ENCODE peak calls at places on chromosomes 7 and 10, in nine cellular contexts. Y, A, X, R, L, N, D, I and G are unnamed samples.
A peak's percentile ranks its signal among the peaks of the same experiment; 100 is the strongest.

GRCh38 chr7:55144955-55145342 is 126.1 kb downstream of the EGFR start:
- DNase-seq in R (no peak), X (no peak), L (no peak), A (no peak), I (no peak), N (no peak), Y (no peak), D (peak; percentile 53), G (no peak)

GRCh38 chr10:13453896-13454295 is 74.9 kb downstream of the BEND7 start:
- DNase-seq in D (no peak), A (no peak), I (no peak), Y (no peak), L (no peak), N (no peak), X (no peak), R (no peak), G (no peak)

GRCh38 chr7:24965831-24966708 is 13.9 kb downstream of the OSBPL3 start:
- DNase-seq in R (no peak), D (no peak), I (no peak), Y (no peak), N (no peak), X (no peak), A (no peak), L (no peak), G (no peak)

GRCh38 chr10:80288849-80289248 is 609 bp downstream of the MAT1A start:
- DNase-seq in X (no peak), N (no peak), L (no peak), D (no peak), R (no peak), A (no peak), Y (no peak), I (no peak), G (no peak)

GRCh38 chr10:78977761-78978305 is 90.9 kb upstream of the ZMIZ1 start:
- DNase-seq in N (no peak), X (peak; percentile 88), R (peak; percentile 91), I (peak; percentile 86), D (peak; percentile 70), Y (no peak), A (no peak), L (peak; percentile 85), G (peak; percentile 67)

GRCh38 chr7:47520408-47520807 is 61.5 kb downstream of the TNS3 start:
- DNase-seq in D (no peak), I (peak; percentile 89), Y (peak; percentile 55), X (peak; percentile 94), L (peak; percentile 96), N (no peak), A (peak; percentile 91), R (peak; percentile 92), G (no peak)

GRCh38 chr10:21934307-21934706 is 69.2 kb downstream of the DNAJC1 start:
- DNase-seq in N (no peak), L (no peak), Y (no peak), A (no peak), X (peak; percentile 3), R (no peak), I (no peak), D (no peak), G (no peak)

GRCh38 chr10:11242443-11243386 is 225.0 kb downstream of the CELF2 start:
- DNase-seq in I (no peak), X (peak; percentile 50), D (no peak), L (no peak), Y (peak; percentile 51), N (no peak), A (no peak), R (no peak), G (no peak)

GRCh38 chr7:157743781-157744525 is 407.1 kb downstream of the DNAJB6 start:
- DNase-seq in R (no peak), D (no peak), L (no peak), Y (no peak), X (no peak), I (no peak), A (no peak), N (no peak), G (no peak)

GRCh38 chr7:55574062-55574717 is 1.9 kb upstream of the VOPP1 start:
- DNase-seq in N (no peak), R (peak; percentile 80), X (peak; percentile 50), L (no peak), Y (no peak), D (no peak), I (no peak), A (no peak), G (no peak)

GRCh38 chr7:39465055-39465929 is 100.9 kb upstream of the YAE1 start:
- DNase-seq in I (no peak), N (peak; percentile 29), R (peak; percentile 62), X (peak; percentile 75), A (peak; percentile 18), D (peak; percentile 31), Y (peak; percentile 36), L (peak; percentile 39), G (peak; percentile 32)

GRCh38 chr7:92717982-92718716 is 118.2 kb downstream of the CDK6 start:
- DNase-seq in Y (no peak), A (peak; percentile 51), X (peak; percentile 55), L (no peak), R (peak; percentile 58), N (peak; percentile 74), D (no peak), I (peak; percentile 72), G (no peak)

GRCh38 chr10:35574924-35575352 is 30.2 kb upstream of the GJD4 start:
- DNase-seq in A (no peak), N (no peak), X (peak; percentile 58), I (no peak), Y (peak; percentile 56), R (peak; percentile 92), D (peak; percentile 47), L (peak; percentile 85), G (peak; percentile 62)

GRCh38 chr7:111408726-111409125 is 153.6 kb downstream of the IMMP2L start:
- DNase-seq in Y (no peak), R (no peak), N (no peak), I (no peak), D (no peak), L (no peak), A (no peak), X (no peak), G (no peak)

GRCh38 chr7:158567153-158567603 is 20.4 kb downstream of the PTPRN2 start:
- DNase-seq in Y (no peak), N (peak; percentile 56), A (no peak), X (no peak), R (peak; percentile 36), I (no peak), D (no peak), L (no peak), G (no peak)

GRCh38 chr10:104309980-104310978 is 28.0 kb downstream of the ITPRIP start:
- DNase-seq in X (peak; percentile 85), R (peak; percentile 98), N (peak; percentile 77), A (no peak), D (no peak), Y (no peak), L (peak; percentile 60), I (peak; percentile 97), G (no peak)

GRCh38 chr7:138243430-138243829 is 167.2 kb downstream of the AKR1D1 start:
- DNase-seq in X (peak; percentile 63), N (no peak), A (no peak), L (no peak), Y (no peak), I (no peak), R (no peak), D (no peak), G (peak; percentile 13)

GRCh38 chr7:129615018-129615417 is 3.5 kb downstream of the NRF1 start:
- DNase-seq in A (no peak), R (peak; percentile 66), Y (no peak), I (no peak), D (no peak), L (no peak), N (no peak), X (no peak), G (no peak)

GRCh38 chr10:22386396-22386928 is 41.2 kb downstream of the SPAG6 start:
- DNase-seq in A (no peak), L (no peak), N (no peak), I (no peak), Y (no peak), R (no peak), X (no peak), D (no peak), G (no peak)

GRCh38 chr10:128056303-128057050 is 69.7 kb downstream of the MKI67 start:
- DNase-seq in Y (no peak), R (no peak), I (peak; percentile 78), A (no peak), N (no peak), D (no peak), X (no peak), L (no peak), G (no peak)

DNA sequence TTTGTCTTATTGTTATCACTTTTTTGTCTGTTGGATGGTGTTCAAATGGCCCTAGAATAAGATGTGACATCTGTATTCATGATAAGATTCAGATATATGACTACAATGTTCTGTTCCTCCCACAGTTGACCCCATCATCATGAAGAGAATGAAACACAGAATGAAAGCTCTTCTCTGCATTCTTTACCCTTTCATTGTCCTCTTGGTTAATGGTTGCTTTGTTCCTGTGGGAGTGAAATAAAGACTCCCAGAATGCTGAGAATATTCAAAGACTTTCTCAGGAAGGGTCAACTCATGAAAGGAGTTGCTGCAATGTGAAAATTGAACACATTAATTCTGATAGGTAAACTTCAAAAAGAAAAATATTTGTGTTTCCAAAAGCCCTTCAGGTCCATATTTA is 1015.8 kb downstream of the SORCS3 start:
- DNase-seq in X (no peak), D (no peak), N (no peak), R (no peak), I (no peak), L (no peak), Y (no peak), A (no peak), G (no peak)
- H3K4me3 ChIP-seq in X (no peak overlapping the region), D (no peak overlapping the region), N (no peak overlapping the region), R (no peak overlapping the region), I (no peak overlapping the region), L (no peak overlapping the region), Y (no peak overlapping the region), A (no peak overlapping the region), G (no peak overlapping the region)

GRCh38 chr10:119726291-119727261 is 726 bp downstream of the INPP5F start:
- DNase-seq in I (no peak), R (no peak), Y (no peak), N (peak; percentile 42), L (no peak), D (no peak), A (peak; percentile 42), X (no peak), G (no peak)
- TF ChIP-seq CTCF in I (no peak), R (no peak), Y (no peak), N (no peak), L (no peak), D (no peak), A (no peak), X (no peak), G (no peak)

DNA sequence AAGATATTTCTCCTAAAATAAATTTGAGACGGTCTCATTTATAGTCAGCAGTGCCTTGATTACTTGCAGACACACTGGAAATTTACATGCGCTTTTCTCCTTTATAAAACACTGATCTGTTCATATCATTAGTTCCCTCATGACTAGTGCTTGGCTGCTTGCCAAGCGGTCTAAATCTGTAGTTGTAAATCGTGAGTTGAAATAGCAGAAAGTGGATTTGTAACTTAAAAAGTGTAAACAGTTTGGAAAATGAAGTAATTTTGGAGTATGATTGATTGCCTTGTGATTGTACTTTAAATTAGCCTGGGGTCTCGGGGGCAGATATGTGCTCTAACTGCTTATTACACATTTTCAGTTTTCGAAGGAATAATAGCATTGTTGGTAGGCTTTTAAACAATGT is 73.1 kb downstream of the ARID5B start:
- DNase-seq in X (peak; percentile 80), N (no peak), A (peak; percentile 59), L (no peak), D (no peak), R (peak; percentile 22), I (peak; percentile 70), Y (peak; percentile 38), G (peak; percentile 84)
- H3K4me3 ChIP-seq in X (no peak overlapping the region), N (no peak overlapping the region), A (no peak overlapping the region), L (no peak overlapping the region), D (no peak overlapping the region), R (no peak overlapping the region), I (no peak overlapping the region), Y (no peak overlapping the region), G (no peak overlapping the region)

GRCh38 chr10:43264324-43264986 is 2.4 kb downstream of the RASGEF1A start:
- DNase-seq in X (no peak), R (no peak), L (no peak), D (no peak), N (no peak), A (no peak), I (no peak), Y (no peak), G (no peak)
- TF ChIP-seq CTCF in X (no peak), R (no peak), L (no peak), D (no peak), N (no peak), A (no peak), I (no peak), Y (no peak), G (no peak)